ENCODE peak calls at places on chromosomes 2 and 18, in five cellular contexts. F is neuronal stem cell, I is uterus, S is astrocyte of the spinal cord, N is cardiac fibroblast. V is an unnamed sample.

GRCh38 chr2:16093639-16094447 is 153.5 kb downstream of the MYCN start:
- DNase-seq in S (no peak), F (no peak), N (no peak), I (no peak), V (no peak)

GRCh38 chr2:182717451-182718215 is 1.6 kb downstream of the DNAJC10 start:
- DNase-seq in N (no peak), S (no peak), F (no peak), I (no peak), V (no peak)

GRCh38 chr2:6846967-6847695 is 18.6 kb downstream of the CMPK2 start:
- DNase-seq in S (no peak), N (no peak), F (no peak), I (no peak), V (no peak)

GRCh38 chr2:149739880-149740265 is 152.3 kb upstream of the MMADHC start:
- DNase-seq in F (no peak), N (no peak), I (no peak), S (no peak), V (no peak)

GRCh38 chr18:38611036-38611964 is 1045.7 kb upstream of the CELF4 start:
- DNase-seq in S (no peak), F (no peak), I (no peak), N (no peak), V (no peak)

GRCh38 chr2:36780231-36780808 is 83.8 kb downstream of the VIT start:
- DNase-seq in F (peak; percentile 38), S (peak; percentile 74), N (peak; percentile 78), I (no peak), V (peak; percentile 47)

GRCh38 chr2:2057125-2057721 is 273.9 kb downstream of the MYT1L start:
- DNase-seq in S (peak; percentile 77), N (peak; percentile 71), F (no peak), I (peak; percentile 82), V (no peak)

GRCh38 chr2:138501427-138502252 is at the start of gene SPOPL:
- DNase-seq in N (peak; percentile 86), I (peak; percentile 88), F (peak; percentile 89), S (peak; percentile 89), V (peak; percentile 97)

GRCh38 chr18:13473751-13474150 is 252.6 kb downstream of the FAM210A start:
- DNase-seq in F (no peak), N (no peak), S (no peak), I (no peak), V (no peak)

GRCh38 chr2:26438526-26438925 is 36.8 kb downstream of the DRC1 start:
- DNase-seq in I (no peak), F (no peak), S (no peak), N (peak; percentile 68), V (peak; percentile 61)

GRCh38 chr18:69898241-69898861 is 49.3 kb downstream of the CD226 start:
- DNase-seq in N (no peak), S (peak; percentile 4), I (no peak), F (no peak), V (no peak)

GRCh38 chr18:13268035-13268700 is 49.6 kb downstream of the LDLRAD4 start:
- DNase-seq in N (peak; percentile 2), S (peak; percentile 68), I (peak; percentile 42), F (peak; percentile 44), V (peak; percentile 3)

GRCh38 chr2:218783612-218784169 is 1.7 kb downstream of the CYP27A1 start:
- DNase-seq in I (no peak), F (no peak), S (no peak), N (no peak), V (no peak)

GRCh38 chr2:162092656-162093556 is 18.9 kb upstream of the DPP4 start:
- DNase-seq in I (peak; percentile 54), N (peak; percentile 98), S (peak; percentile 78), F (no peak), V (peak; percentile 96)

GRCh38 chr2:149800624-149801220 is 213.1 kb upstream of the MMADHC start:
- DNase-seq in N (no peak), F (peak; percentile 30), I (no peak), S (no peak), V (no peak)

GRCh38 chr2:201638331-201638730 is 5.0 kb downstream of the TMEM237 start:
- DNase-seq in F (no peak), I (no peak), N (no peak), S (no peak), V (no peak)

GRCh38 chr2:129885735-129886134 is 93.7 kb upstream of the RAB6C start:
- DNase-seq in F (no peak), S (no peak), I (no peak), N (no peak), V (no peak)

GRCh38 chr2:76684762-76685161 is 837.4 kb downstream of the LRRTM4 start:
- DNase-seq in I (no peak), N (no peak), F (no peak), S (no peak), V (no peak)

GRCh38 chr18:9671214-9671613 is 36.9 kb upstream of the RAB31 start:
- DNase-seq in F (no peak), S (no peak), I (no peak), N (no peak), V (no peak)

GRCh38 chr2:79437416-79438281 is 75.2 kb upstream of the CTNNA2 start:
- DNase-seq in I (no peak), N (no peak), F (peak; percentile 49), S (peak; percentile 23), V (no peak)
- H3K4me3 ChIP-seq in I (no peak overlapping the region), N (no peak overlapping the region), F (peak overlapping the region; percentile 11), S (peak overlapping the region; percentile 4), V (no peak overlapping the region)

GRCh38 chr18:36308711-36309435 is 11.4 kb downstream of the FHOD3 start:
- DNase-seq in F (no peak), S (no peak), N (no peak), I (no peak), V (no peak)
- H3K4me3 ChIP-seq in F (no peak overlapping the region), S (no peak overlapping the region), N (no peak overlapping the region), I (no peak overlapping the region), V (no peak overlapping the region)

GRCh38 chr18:11512096-11513030 is 97.0 kb upstream of the SLC35G4 start:
- DNase-seq in N (peak; percentile 23), S (no peak), F (no peak), I (no peak), V (peak; percentile 65)
- H3K4me3 ChIP-seq in N (no peak overlapping the region), S (no peak overlapping the region), F (no peak overlapping the region), I (no peak overlapping the region), V (no peak overlapping the region)

GRCh38 chr2:70901235-70902066 is 34.2 kb upstream of the ATP6V1B1 start:
- DNase-seq in N (peak; percentile 70), F (no peak), I (no peak), S (peak; percentile 37), V (peak; percentile 40)

GRCh38 chr2:70903641-70904340 is 31.9 kb upstream of the ATP6V1B1 start:
- DNase-seq in I (no peak), S (no peak), N (no peak), F (no peak), V (no peak)

GRCh38 chr2:70903171-70903570 is 32.5 kb upstream of the ATP6V1B1 start:
- DNase-seq in F (no peak), I (no peak), N (no peak), S (no peak), V (no peak)

GRCh38 chr2:70902579-70902978 is 33.1 kb upstream of the ATP6V1B1 start:
- DNase-seq in F (no peak), N (no peak), I (no peak), S (no peak), V (no peak)

DNA sequence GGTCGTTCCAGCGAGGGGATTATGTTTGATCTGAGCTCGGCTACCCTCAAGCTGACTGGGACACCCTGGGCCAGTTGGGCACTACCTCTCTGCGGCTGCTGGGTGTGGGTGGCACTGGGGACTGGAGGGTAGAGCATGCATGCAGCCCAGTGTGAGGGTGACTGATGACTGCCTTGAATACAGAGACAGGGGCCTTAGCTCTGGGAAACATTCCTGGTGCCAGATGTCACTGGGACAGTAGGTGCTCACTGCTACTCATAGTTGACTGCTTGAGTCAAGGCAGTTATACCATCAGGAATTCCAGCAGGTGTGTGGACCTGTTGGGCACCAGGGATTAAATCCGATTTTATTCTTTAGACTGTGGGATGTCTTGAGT is 33.6 kb upstream of the ATP6V1B1 start:
- DNase-seq in F (no peak), I (no peak), S (no peak), N (peak; percentile 45), V (no peak)
- H3K4me3 ChIP-seq in F (peak overlapping the region; percentile 83), I (peak overlapping the region; percentile 38), S (no peak overlapping the region), N (peak overlapping the region; percentile 62), V (peak overlapping the region; percentile 15)

DNA sequence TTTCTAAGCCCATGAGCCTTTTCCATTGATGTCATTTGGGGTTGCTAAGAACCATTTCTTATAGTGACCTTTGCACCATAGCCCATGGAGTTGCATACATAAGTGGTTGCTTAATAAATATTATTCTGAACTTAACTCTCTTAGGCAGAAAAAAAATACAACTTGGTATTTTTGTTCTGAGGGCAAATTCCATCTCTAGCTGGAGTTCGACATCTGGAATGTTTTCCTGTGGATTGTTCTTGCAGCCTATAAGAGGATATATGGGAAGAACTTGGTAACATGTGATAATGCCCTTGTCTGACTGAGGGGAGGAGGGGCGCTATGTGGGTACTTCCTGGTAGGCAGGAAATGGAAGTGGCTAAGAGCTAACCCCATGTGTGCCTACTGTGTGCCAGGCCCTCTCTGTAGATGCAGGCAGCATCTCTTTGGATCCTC is 20.7 kb downstream of the IGFBP2 start:
- DNase-seq in N (no peak), S (peak; percentile 81), I (no peak), F (no peak), V (peak; percentile 74)
- H3K4me3 ChIP-seq in N (no peak overlapping the region), S (no peak overlapping the region), I (no peak overlapping the region), F (no peak overlapping the region), V (no peak overlapping the region)

DNA sequence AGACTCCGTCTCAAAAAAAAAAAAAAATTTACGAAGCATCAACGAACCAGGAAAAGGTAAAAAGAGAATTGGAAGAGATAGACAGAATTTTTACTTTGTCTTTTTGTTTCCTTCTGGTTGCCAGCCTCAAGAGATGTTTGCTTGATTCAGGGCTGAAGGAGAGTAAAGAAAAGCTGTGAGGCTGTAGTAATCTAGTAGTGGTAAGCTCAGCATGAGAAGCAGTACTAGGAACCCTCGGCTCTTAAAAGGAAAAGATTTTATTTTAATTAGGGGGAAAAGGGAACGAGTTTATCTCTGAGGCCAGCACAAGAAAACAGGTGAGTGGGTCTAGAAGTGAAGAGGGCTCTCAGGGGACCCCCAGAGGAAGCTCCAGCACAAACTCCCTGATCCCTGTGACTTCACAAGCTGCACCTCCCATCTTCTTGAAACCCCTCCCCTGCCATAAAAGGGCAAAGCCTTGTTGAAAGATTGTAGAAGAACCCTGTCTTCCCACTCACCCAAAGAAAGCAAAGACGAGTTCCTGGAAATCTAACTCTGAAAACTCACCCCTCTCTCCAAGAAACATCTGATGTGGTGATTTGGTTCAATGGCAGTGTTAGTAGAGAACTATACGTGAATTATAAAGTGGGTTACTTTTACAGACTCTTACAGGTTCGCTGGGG is 8.6 kb downstream of the RBMS1 start:
- DNase-seq in S (no peak), N (no peak), I (no peak), F (no peak), V (no peak)
- H3K4me3 ChIP-seq in S (no peak overlapping the region), N (no peak overlapping the region), I (no peak overlapping the region), F (no peak overlapping the region), V (no peak overlapping the region)